ENCODE peak calls at places on chromosomes 7 and 10, in four cellular contexts. C, H, R and F are unnamed samples.

GRCh38 chr10:87927091-87927490 is 63.7 kb downstream of the PTEN start:
- DNase-seq in H (no peak), C (peak), R (no peak), F (no peak)

GRCh38 chr10:119103687-119104652 is at the start of gene DENND10:
- DNase-seq in R (peak), H (no peak), C (peak), F (peak)

GRCh38 chr10:69065406-69066361 is 22.2 kb upstream of the SRGN start:
- DNase-seq in C (peak), R (no peak), H (peak), F (no peak)

GRCh38 chr10:114990991-114991390 is 53.0 kb downstream of the TRUB1 start:
- DNase-seq in H (no peak), R (no peak), C (no peak), F (no peak)

GRCh38 chr7:123070702-123071286 is 75.3 kb upstream of the TAS2R16 start:
- DNase-seq in C (peak), H (no peak), R (no peak), F (no peak)

GRCh38 chr7:123208793-123209192 is 9.0 kb upstream of the SLC13A1 start:
- DNase-seq in C (peak), R (no peak), H (no peak), F (no peak)

GRCh38 chr10:114902151-114902550 is 35.8 kb upstream of the TRUB1 start:
- DNase-seq in C (peak), R (no peak), H (no peak), F (no peak)

GRCh38 chr10:15182541-15183207 is 14.2 kb upstream of the NMT2 start:
- DNase-seq in C (peak), H (no peak), R (no peak), F (no peak)

GRCh38 chr10:7789390-7789789 is 1.4 kb downstream of the ATP5F1C start:
- DNase-seq in H (no peak), R (no peak), C (peak), F (no peak)

GRCh38 chr10:69004821-69005220 is 16.2 kb downstream of the KIFBP start:
- DNase-seq in R (no peak), H (no peak), C (peak), F (no peak)

GRCh38 chr10:124703778-124704427 is 40.3 kb downstream of the FAM53B start:
- DNase-seq in C (no peak), H (no peak), R (no peak), F (no peak)

GRCh38 chr10:130018253-130018652 is 54.2 kb upstream of the EBF3 start:
- DNase-seq in C (peak), H (peak), R (no peak), F (no peak)

GRCh38 chr10:84665883-84666463 is 337.6 kb downstream of the CCSER2 start:
- DNase-seq in H (no peak), C (no peak), R (no peak), F (no peak)

GRCh38 chr10:47371629-47372485 is 12.2 kb downstream of the ZNF488 start:
- DNase-seq in R (no peak), C (no peak), H (no peak), F (no peak)

GRCh38 chr7:19830604-19831003 is 57.2 kb upstream of the TMEM196 start:
- DNase-seq in R (no peak), H (no peak), C (no peak), F (no peak)

GRCh38 chr10:93006435-93007039 is 54.1 kb upstream of the CYP26C1 start:
- DNase-seq in R (no peak), C (peak), H (peak), F (no peak)

GRCh38 chr10:36725581-36726520 is 399.5 kb upstream of the ANKRD30A start:
- DNase-seq in R (no peak), C (peak), H (peak), F (no peak)

GRCh38 chr10:91357497-91357896 is 52.6 kb upstream of the HECTD2 start:
- DNase-seq in H (no peak), R (no peak), C (no peak), F (no peak)

GRCh38 chr7:74480861-74481417 is 27.2 kb downstream of the GTF2IRD1 start:
- DNase-seq in C (peak), H (no peak), R (no peak), F (no peak)